ENCODE peak calls at places on chromosomes 7 and 10, in six cellular contexts. S, H, F, U, D and G are unnamed samples.

GRCh38 chr10:73998623-73999622 is 1.0 kb downstream of the VCL start:
- DNase-seq in H (no peak), F (peak; percentile 64), S (peak; percentile 86), U (peak; percentile 6), D (peak; percentile 72), G (peak; percentile 94)

GRCh38 chr10:3898821-3899220 is 113.8 kb upstream of the KLF6 start:
- DNase-seq in D (no peak), H (peak; percentile 50), U (no peak), S (no peak), F (peak; percentile 50), G (no peak)

GRCh38 chr10:7481382-7481765 is 70.5 kb upstream of the SFMBT2 start:
- DNase-seq in D (no peak), U (no peak), H (no peak), F (no peak), S (no peak), G (no peak)

GRCh38 chr7:134623193-134623592 is 23.5 kb upstream of the BPGM start:
- DNase-seq in U (no peak), D (no peak), F (no peak), S (no peak), H (no peak), G (no peak)

GRCh38 chr10:34911661-34912205 is 96.6 kb upstream of the PARD3 start:
- DNase-seq in F (no peak), H (no peak), U (no peak), S (no peak), D (no peak), G (no peak)

GRCh38 chr7:28002638-28003037 is 178.0 kb downstream of the JAZF1 start:
- DNase-seq in S (no peak), F (no peak), U (no peak), H (no peak), D (no peak), G (no peak)

GRCh38 chr7:155268211-155268610 is 29.5 kb upstream of the INSIG1 start:
- DNase-seq in S (no peak), F (no peak), D (no peak), U (no peak), H (no peak), G (no peak)

GRCh38 chr10:88455831-88456230 is 127.3 kb downstream of the RNLS start:
- DNase-seq in D (no peak), U (no peak), F (no peak), H (no peak), S (no peak), G (no peak)

GRCh38 chr10:129741978-129742741 is 221.9 kb downstream of the EBF3 start:
- DNase-seq in H (no peak), U (no peak), F (no peak), D (peak; percentile 10), S (no peak), G (peak; percentile 13)

GRCh38 chr7:1864126-1864940 is 194.3 kb downstream of the ELFN1 start:
- DNase-seq in U (no peak), H (no peak), S (no peak), F (no peak), D (no peak), G (no peak)

GRCh38 chr10:22723343-22723779 is 9.0 kb upstream of the PIP4K2A start:
- DNase-seq in D (no peak), U (no peak), F (no peak), S (no peak), H (no peak), G (no peak)

GRCh38 chr7:37916673-37917660 is at the start of gene SFRP4:
- DNase-seq in U (no peak), H (peak; percentile 65), D (peak; percentile 50), S (peak; percentile 47), F (peak; percentile 76), G (peak; percentile 52)

GRCh38 chr10:114538544-114538906 is 119.5 kb downstream of the ABLIM1 start:
- DNase-seq in F (no peak), H (peak; percentile 70), U (peak; percentile 46), S (no peak), D (peak; percentile 90), G (no peak)

GRCh38 chr10:12396093-12396492 is 46.7 kb downstream of the CAMK1D start:
- DNase-seq in S (no peak), H (no peak), U (no peak), D (no peak), F (no peak), G (no peak)

GRCh38 chr7:44103941-44104879 is at the start of gene AEBP1:
- DNase-seq in H (no peak), F (peak; percentile 30), D (no peak), S (no peak), U (peak; percentile 19), G (no peak)

GRCh38 chr7:17599733-17600685 is 301.6 kb downstream of the AHR start:
- DNase-seq in D (no peak), U (no peak), S (peak; percentile 49), H (no peak), F (no peak), G (peak; percentile 89)

GRCh38 chr7:43876266-43876665 is 6.9 kb upstream of the MRPS24 start:
- DNase-seq in S (no peak), H (no peak), U (no peak), F (no peak), D (no peak), G (no peak)

GRCh38 chr7:158819571-158820203 is 9.6 kb downstream of the ESYT2 start:
- DNase-seq in S (no peak), U (no peak), D (no peak), H (no peak), F (no peak), G (no peak)

GRCh38 chr10:92972066-92972870 is 88.3 kb upstream of the CYP26C1 start:
- DNase-seq in U (no peak), H (no peak), S (peak; percentile 38), F (no peak), D (peak; percentile 27), G (peak; percentile 84)

GRCh38 chr10:71621263-71621751 is 98.3 kb downstream of the C10orf105 start:
- DNase-seq in D (no peak), S (no peak), U (no peak), H (no peak), F (no peak), G (no peak)

GRCh38 chr7:116180302-116180701 is 30.0 kb upstream of the TES start:
- DNase-seq in D (no peak), F (no peak), S (peak; percentile 36), H (peak; percentile 71), U (no peak), G (no peak)

GRCh38 chr7:13179011-13179574 is 491.7 kb downstream of the ARL4A start:
- DNase-seq in H (peak; percentile 54), D (no peak), S (no peak), F (no peak), U (no peak), G (no peak)

GRCh38 chr10:31526681-31527080 is 207.7 kb downstream of the ZEB1 start:
- DNase-seq in D (no peak), F (no peak), S (no peak), U (no peak), H (no peak), G (no peak)

GRCh38 chr10:121994429-121994881 is 5.5 kb downstream of the TACC2 start:
- DNase-seq in F (peak; percentile 52), S (no peak), H (no peak), D (peak; percentile 74), U (no peak), G (no peak)

GRCh38 chr7:2488272-2488645 is 12.1 kb upstream of the GRIFIN start:
- DNase-seq in F (no peak), D (no peak), U (no peak), S (no peak), H (no peak), G (no peak)

GRCh38 chr7:41621953-41622831 is 80.7 kb downstream of the INHBA start:
- DNase-seq in H (no peak), D (no peak), S (no peak), U (no peak), F (no peak), G (no peak)

GRCh38 chr7:74307738-74308505 is 18.7 kb downstream of the CLIP2 start:
- DNase-seq in F (peak; percentile 81), D (no peak), H (no peak), S (no peak), U (no peak), G (no peak)

GRCh38 chr7:46288010-46288409 is 366.9 kb upstream of the IGFBP3 start:
- DNase-seq in F (no peak), S (no peak), D (no peak), U (no peak), H (no peak), G (no peak)

GRCh38 chr7:4051696-4052095 is 630.4 kb upstream of the FOXK1 start:
- DNase-seq in S (no peak), F (no peak), U (no peak), H (no peak), D (no peak), G (no peak)

GRCh38 chr7:127791790-127792189 is 139.8 kb downstream of the SND1 start:
- DNase-seq in U (no peak), S (no peak), H (no peak), D (no peak), F (no peak), G (no peak)
- H3K4me1 ChIP-seq in U (peaks cover 4% of the 10 kb centered on the region), S (peaks cover 9% of the 10 kb centered on the region), H (no peaks in the 10 kb centered on the region), D (no peaks in the 10 kb centered on the region), F (peaks cover 15% of the 10 kb centered on the region), G (peaks cover 17% of the 10 kb centered on the region)

GRCh38 chr10:80448204-80448603 is 5.9 kb upstream of the TSPAN14 start:
- DNase-seq in D (no peak), F (no peak), H (no peak), S (no peak), U (no peak), G (no peak)
- H3K4me1 ChIP-seq in D (no peaks in the 10 kb centered on the region), F (peaks cover 4% of the 10 kb centered on the region), H (no peaks in the 10 kb centered on the region), S (peaks cover 40% of the 10 kb centered on the region), U (peaks cover 41% of the 10 kb centered on the region), G (peaks cover 30% of the 10 kb centered on the region)

GRCh38 chr10:52782554-52782953 is 10.0 kb upstream of the MBL2 start:
- DNase-seq in S (no peak), F (no peak), U (no peak), H (no peak), D (no peak), G (no peak)

GRCh38 chr10:52786098-52786497 is 13.5 kb upstream of the MBL2 start:
- DNase-seq in H (no peak), D (no peak), U (no peak), S (no peak), F (no peak), G (no peak)

GRCh38 chr10:52780391-52781155 is 8.0 kb upstream of the MBL2 start:
- DNase-seq in F (no peak), H (no peak), S (no peak), D (no peak), U (no peak), G (no peak)

GRCh38 chr10:52783726-52784125 is 11.1 kb upstream of the MBL2 start:
- DNase-seq in S (no peak), U (no peak), H (no peak), D (no peak), F (no peak), G (no peak)

DNA sequence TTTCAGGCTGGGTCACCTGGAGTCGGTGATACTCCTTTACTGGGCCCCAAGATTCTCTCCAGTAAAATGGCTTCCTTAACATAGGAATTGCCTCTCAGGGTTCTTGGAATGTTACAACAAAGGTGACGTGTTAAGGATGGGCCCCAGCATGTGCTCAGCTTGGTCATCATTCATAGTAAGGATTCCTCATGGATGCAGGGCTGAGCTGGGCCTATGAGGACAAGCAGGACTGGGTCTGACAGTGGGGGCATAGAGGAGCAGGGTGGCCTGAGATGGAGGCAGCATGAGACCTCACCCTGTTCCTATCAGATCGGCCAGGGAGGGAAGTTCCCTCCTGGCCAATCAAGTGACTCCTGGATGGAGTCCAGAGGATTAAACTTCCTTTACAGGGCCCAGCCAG is 12.8 kb upstream of the MBL2 start:
- DNase-seq in F (no peak), H (no peak), S (no peak), U (no peak), D (no peak), G (no peak)
- H3K4me1 ChIP-seq in F (no peaks in the 10 kb centered on the region), H (no peaks in the 10 kb centered on the region), S (no peaks in the 10 kb centered on the region), U (no peaks in the 10 kb centered on the region), D (no peaks in the 10 kb centered on the region), G (no peaks in the 10 kb centered on the region)

GRCh38 chr10:79137404-79137803 is 68.6 kb downstream of the ZMIZ1 start:
- DNase-seq in D (no peak), F (no peak), H (no peak), U (no peak), S (no peak), G (no peak)
- H3K4me1 ChIP-seq in D (peaks cover 12% of the 10 kb centered on the region), F (peaks cover 19% of the 10 kb centered on the region), H (peaks cover 22% of the 10 kb centered on the region), U (peaks cover 40% of the 10 kb centered on the region), S (peaks cover 55% of the 10 kb centered on the region), G (peaks cover 58% of the 10 kb centered on the region)